ENCODE peak calls at places on chromosome 9, in seven cellular contexts. K is CD4-positive, alpha-beta T cell; E is endothelial cell; Y is glutamatergic neuron; H is PC-3; S is osteocyte; U is CD8-positive, alpha-beta T cell. M is an unnamed sample.

GRCh38 chr9:88536951-88537742 is 2.2 kb downstream of the NXNL2 start:
- DNase-seq in K (no peak), E (no peak), Y (no peak), H (no peak), S (no peak), U (no peak), M (no peak)

GRCh38 chr9:99809586-99810357 is 11.9 kb upstream of the NR4A3 start:
- DNase-seq in K (no peak), E (no peak), Y (no peak), H (peak), S (no peak), U (no peak), M (no peak)

GRCh38 chr9:95065224-95065623 is 252.3 kb downstream of the FANCC start:
- DNase-seq in K (no peak), E (no peak), Y (no peak), H (no peak), S (peak), U (no peak), M (no peak)

GRCh38 chr9:130835441-130836298 is 616 bp downstream of the ABL1 start:
- DNase-seq in K (peak), E (peak), Y (peak), H (no peak), S (no peak), U (peak), M (peak)

GRCh38 chr9:119284118-119284517 is 85.1 kb downstream of the BRINP1 start:
- DNase-seq in K (no peak), E (peak), Y (peak), H (no peak), S (no peak), U (no peak), M (no peak)

GRCh38 chr9:100197553-100197952 is 98.5 kb downstream of the INVS start:
- DNase-seq in K (no peak), E (no peak), Y (no peak), H (no peak), S (no peak), U (no peak), M (no peak)

GRCh38 chr9:6355728-6356127 is 27.6 kb downstream of the TPD52L3 start:
- DNase-seq in K (no peak), E (no peak), Y (no peak), H (peak), S (no peak), U (no peak), M (no peak)

GRCh38 chr9:14052346-14052745 is 261.6 kb downstream of the NFIB start:
- DNase-seq in K (no peak), E (no peak), Y (no peak), H (no peak), S (no peak), U (no peak), M (no peak)

GRCh38 chr9:127463891-127464290 is 12.6 kb downstream of the LRSAM1 start:
- DNase-seq in K (no peak), E (no peak), Y (no peak), H (no peak), S (no peak), U (no peak), M (no peak)

GRCh38 chr9:35914307-35914807 is 5.1 kb downstream of the SPAAR start:
- DNase-seq in K (no peak), E (peak), Y (peak), H (no peak), S (no peak), U (no peak), M (no peak)

GRCh38 chr9:15249042-15249818 is 57.8 kb downstream of the TTC39B start:
- DNase-seq in K (no peak), E (peak), Y (no peak), H (no peak), S (no peak), U (no peak), M (no peak)

GRCh38 chr9:37027582-37028424 is 6.3 kb downstream of the PAX5 start:
- DNase-seq in K (peak), E (peak), Y (peak), H (peak), S (peak), U (peak), M (peak)

GRCh38 chr9:95264954-95265615 is 52.4 kb downstream of the FANCC start:
- DNase-seq in K (no peak), E (no peak), Y (no peak), H (peak), S (no peak), U (no peak), M (no peak)

GRCh38 chr9:127828262-127829031 is 25.8 kb downstream of the FPGS start:
- DNase-seq in K (no peak), E (peak), Y (peak), H (peak), S (no peak), U (no peak), M (no peak)

GRCh38 chr9:100689635-100690034 is 111.8 kb downstream of the CAVIN4 start:
- DNase-seq in K (no peak), E (no peak), Y (no peak), H (no peak), S (no peak), U (no peak), M (no peak)

GRCh38 chr9:92738661-92739081 is 26.0 kb downstream of the BICD2 start:
- DNase-seq in K (no peak), E (no peak), Y (no peak), H (no peak), S (no peak), U (no peak), M (no peak)

GRCh38 chr9:126326228-126327015 is at the start of gene MVB12B:
- DNase-seq in K (peak), E (peak), Y (peak), H (peak), S (no peak), U (peak), M (peak)

GRCh38 chr9:99966720-99967119 is 60.3 kb downstream of the STX17 start:
- DNase-seq in K (no peak), E (no peak), Y (no peak), H (peak), S (no peak), U (no peak), M (no peak)

GRCh38 chr9:684950-685340 is 156.6 kb upstream of the DMRT1 start:
- DNase-seq in K (no peak), E (no peak), Y (no peak), H (peak), S (no peak), U (no peak), M (no peak)

GRCh38 chr9:130137870-130138653 is 34.1 kb upstream of the NCS1 start:
- DNase-seq in K (no peak), E (no peak), Y (peak), H (no peak), S (no peak), U (no peak), M (no peak)

GRCh38 chr9:133054966-133055365 is 6.8 kb upstream of the CEL start:
- DNase-seq in K (no peak), E (no peak), Y (no peak), H (no peak), S (peak), U (no peak), M (no peak)

GRCh38 chr9:134338394-134339182 is 12.3 kb downstream of the RXRA start:
- DNase-seq in K (no peak), E (no peak), Y (no peak), H (no peak), S (no peak), U (no peak), M (no peak)

GRCh38 chr9:78097541-78097940 is 65.9 kb upstream of the GNAQ start:
- DNase-seq in K (no peak), E (no peak), Y (no peak), H (no peak), S (no peak), U (no peak), M (no peak)

GRCh38 chr9:34642679-34643078 is 3.8 kb upstream of the GALT start:
- DNase-seq in K (no peak), E (no peak), Y (no peak), H (no peak), S (no peak), U (no peak), M (no peak)

GRCh38 chr9:123929177-123929869 is 603 bp downstream of the DENND1A start:
- DNase-seq in K (peak), E (no peak), Y (no peak), H (no peak), S (no peak), U (no peak), M (peak)

GRCh38 chr9:89872913-89873707 is 268.3 kb downstream of the GADD45G start:
- DNase-seq in K (peak), E (no peak), Y (peak), H (no peak), S (peak), U (no peak), M (no peak)

GRCh38 chr9:127519301-127520166 is 68.2 kb downstream of the LRSAM1 start:
- DNase-seq in K (no peak), E (no peak), Y (no peak), H (peak), S (peak), U (no peak), M (peak)

GRCh38 chr9:108291586-108291932 is 564.2 kb downstream of the ACTL7B start:
- DNase-seq in K (no peak), E (no peak), Y (no peak), H (no peak), S (no peak), U (no peak), M (no peak)
- TF ChIP-seq CTCF in K (no peak), E (no peak), Y (no peak), H (no peak), S (no peak), U (no peak), M (no peak)

DNA sequence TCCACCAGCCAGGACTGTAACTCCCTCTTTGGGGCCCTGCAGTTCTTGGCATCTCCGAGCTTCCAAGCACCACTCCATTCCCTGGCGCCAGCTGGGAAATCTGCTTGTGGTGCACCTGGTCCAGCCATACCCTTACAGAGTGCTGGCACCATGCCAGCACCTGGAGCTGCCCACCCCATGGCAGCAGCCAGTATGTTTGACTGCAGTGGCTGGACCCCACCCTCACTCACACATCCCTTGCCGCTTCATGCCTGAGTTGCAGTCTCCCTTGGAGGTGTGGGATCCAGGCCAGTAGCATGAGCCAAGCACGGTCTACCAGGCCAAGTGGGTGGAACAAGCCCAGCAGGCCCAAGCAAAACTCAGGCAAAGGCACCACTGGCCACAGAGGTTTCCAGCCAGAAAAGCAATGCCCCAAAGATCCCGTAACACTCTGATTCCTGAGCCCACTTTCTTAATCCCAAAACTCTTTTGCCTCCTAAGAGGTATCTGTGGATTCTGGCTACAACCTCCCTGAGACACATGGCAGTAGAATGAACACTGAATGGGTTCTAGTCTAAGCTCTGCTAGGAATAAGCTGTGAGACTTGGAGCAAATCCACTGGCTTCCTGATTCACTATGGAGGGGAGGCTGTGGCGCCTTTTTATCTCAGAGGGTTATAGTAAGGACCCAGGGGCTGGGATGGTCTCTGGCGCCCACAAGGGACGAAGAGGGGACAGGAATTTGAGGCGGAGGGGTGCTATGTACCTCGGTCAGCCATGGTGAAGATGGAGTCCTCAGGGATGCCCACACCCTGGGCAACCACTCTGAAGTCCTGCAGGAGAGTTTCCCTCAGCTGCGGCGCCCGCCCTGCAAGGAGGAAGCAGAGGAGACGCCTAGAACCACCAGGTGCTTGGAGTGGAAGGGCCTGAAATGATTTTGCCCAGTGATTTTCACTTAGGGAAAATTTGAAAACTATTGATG is 5.6 kb downstream of the AMBP start:
- DNase-seq in K (no peak), E (no peak), Y (no peak), H (no peak), S (no peak), U (no peak), M (no peak)
- TF ChIP-seq CTCF in K (no peak), E (no peak), Y (no peak), H (no peak), S (no peak), U (no peak), M (no peak)

GRCh38 chr9:32351845-32352244 is 32.6 kb upstream of the ACO1 start:
- DNase-seq in K (no peak), E (no peak), Y (peak), H (peak), S (no peak), U (no peak), M (no peak)
- TF ChIP-seq CTCF in K (no peak), E (no peak), Y (no peak), H (peak), S (peak), U (no peak), M (no peak)

GRCh38 chr9:2413196-2413840 is 208.3 kb upstream of the VLDLR start:
- DNase-seq in K (no peak), E (no peak), Y (no peak), H (no peak), S (no peak), U (no peak), M (no peak)
- TF ChIP-seq CTCF in K (no peak), E (no peak), Y (no peak), H (no peak), S (no peak), U (no peak), M (no peak)

GRCh38 chr9:86396412-86396811 is 42.2 kb upstream of the TUT7 start:
- DNase-seq in K (no peak), E (no peak), Y (no peak), H (no peak), S (no peak), U (no peak), M (no peak)
- TF ChIP-seq CTCF in K (no peak), E (no peak), Y (no peak), H (no peak), S (no peak), U (no peak), M (no peak)

GRCh38 chr9:83218411-83219090 is 155.6 kb upstream of the RASEF start:
- DNase-seq in K (no peak), E (no peak), Y (no peak), H (no peak), S (no peak), U (no peak), M (no peak)

GRCh38 chr9:83220737-83221136 is 157.8 kb upstream of the RASEF start:
- DNase-seq in K (no peak), E (no peak), Y (no peak), H (peak), S (no peak), U (no peak), M (no peak)

GRCh38 chr9:83219924-83220438 is 157.0 kb upstream of the RASEF start:
- DNase-seq in K (no peak), E (no peak), Y (no peak), H (no peak), S (no peak), U (no peak), M (no peak)

GRCh38 chr9:83219154-83219923 is 156.4 kb upstream of the RASEF start:
- DNase-seq in K (no peak), E (peak), Y (peak), H (peak), S (no peak), U (no peak), M (no peak)
- TF ChIP-seq CTCF in K (no peak), E (peak), Y (peak), H (peak), S (peak), U (no peak), M (no peak)

DNA sequence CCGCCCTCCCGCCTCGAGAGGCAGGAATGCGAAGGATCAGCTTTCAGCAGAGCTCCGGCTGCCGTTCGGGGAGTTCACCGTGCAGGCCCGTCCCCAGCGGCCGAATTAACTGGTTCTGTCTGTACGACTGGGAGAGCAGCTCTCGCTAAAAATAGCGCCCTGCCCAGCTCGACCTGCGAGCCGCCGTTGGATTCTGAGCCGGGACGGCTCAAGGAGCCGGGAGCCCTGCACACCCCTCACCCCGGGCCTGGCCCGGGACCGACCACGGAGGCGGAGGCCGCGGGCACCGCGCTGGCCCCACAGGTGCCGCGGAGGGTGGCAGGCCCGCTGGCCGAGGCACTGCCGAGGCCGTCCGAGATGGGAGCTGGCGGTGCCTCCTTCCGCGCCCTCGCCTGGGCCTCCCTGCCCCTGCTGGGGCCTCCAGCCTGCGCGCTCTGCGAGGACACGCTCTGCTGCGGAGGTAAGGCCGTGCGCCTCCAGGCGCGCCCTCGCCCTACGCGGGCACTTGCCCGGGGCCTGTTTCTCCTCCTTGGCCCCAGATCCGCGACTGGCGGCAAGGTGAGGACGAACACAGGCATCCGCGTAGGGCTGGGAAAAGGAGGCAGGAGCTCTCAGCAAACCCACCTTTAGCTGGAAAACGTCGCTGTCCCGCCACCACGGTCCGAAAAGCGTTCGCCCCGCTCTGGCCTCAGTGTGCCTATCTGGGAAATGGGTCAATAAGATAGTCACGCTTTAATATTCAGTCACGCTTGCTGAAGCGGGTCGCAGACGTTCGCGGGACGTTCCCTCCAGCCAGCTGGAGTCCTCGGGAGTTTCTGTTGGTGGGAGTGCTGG is 53.0 kb upstream of the DAB2IP start:
- DNase-seq in K (no peak), E (peak), Y (peak), H (peak), S (peak), U (no peak), M (no peak)
- TF ChIP-seq CTCF in K (no peak), E (no peak), Y (no peak), H (no peak), S (peak), U (no peak), M (no peak)

DNA sequence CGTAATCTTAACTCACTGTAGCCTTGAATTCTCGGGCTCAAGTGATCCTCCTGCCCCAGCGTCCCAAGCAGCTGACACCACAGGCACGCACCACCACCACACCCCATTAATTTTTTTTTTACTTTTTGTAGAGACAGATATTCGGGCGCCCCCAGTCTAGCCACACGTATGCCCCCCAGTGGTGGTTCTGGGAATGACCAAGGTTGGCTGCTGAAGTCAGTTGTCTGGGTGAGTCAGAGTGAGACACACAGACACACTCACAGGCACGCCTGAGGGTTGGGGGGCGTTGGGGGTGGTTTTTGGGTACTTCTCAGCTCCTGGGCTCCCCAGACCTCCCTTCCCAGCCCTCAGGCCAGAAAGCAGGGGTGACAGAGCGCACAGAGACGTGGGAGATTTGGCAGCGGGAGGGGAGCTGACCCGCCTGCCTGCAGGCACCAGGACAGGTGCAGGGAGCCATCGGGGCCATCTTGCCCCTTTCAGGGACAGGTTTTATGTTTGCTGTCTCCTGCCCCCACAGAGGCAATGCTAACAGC is 4.2 kb upstream of the ENTPD8 start:
- DNase-seq in K (peak), E (peak), Y (peak), H (peak), S (no peak), U (peak), M (peak)
- TF ChIP-seq CTCF in K (peak), E (peak), Y (peak), H (peak), S (peak), U (peak), M (peak)

DNA sequence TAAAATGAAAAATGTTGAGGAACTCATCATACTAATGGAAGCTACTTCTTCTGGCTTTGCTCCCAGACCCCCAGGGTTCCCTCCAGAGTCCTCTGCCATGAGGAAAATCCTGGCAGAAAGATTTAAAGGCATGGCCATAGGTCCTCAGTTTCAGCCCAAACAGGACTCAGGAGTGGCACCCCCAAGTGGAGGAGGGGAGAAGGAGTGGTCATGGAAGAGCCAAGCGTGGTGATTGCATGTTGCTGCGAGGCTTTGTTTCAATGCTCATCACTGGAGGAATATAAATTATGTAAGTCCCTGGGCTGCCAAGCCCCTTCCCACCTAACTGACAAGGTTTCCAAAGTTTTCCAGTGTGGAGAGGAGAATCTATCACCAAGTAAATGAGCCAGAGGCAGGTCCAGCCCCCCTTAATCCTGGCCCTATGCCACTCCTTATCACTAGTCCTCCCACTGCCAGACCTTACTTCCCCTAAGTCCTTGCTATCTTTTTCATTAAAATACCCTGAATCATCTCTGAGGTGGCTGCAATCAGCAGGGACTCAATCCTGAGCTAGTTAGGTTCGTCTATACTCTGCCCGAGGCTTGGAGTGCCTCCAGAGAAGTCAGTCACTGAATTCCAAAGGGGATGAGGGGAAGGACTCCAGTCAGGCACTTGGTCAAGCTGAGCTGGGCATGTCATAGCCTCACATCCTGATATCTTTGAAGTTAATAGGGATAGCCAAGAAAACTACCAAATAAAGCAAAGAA is 70.7 kb upstream of the TAF1L start:
- DNase-seq in K (no peak), E (no peak), Y (no peak), H (peak), S (no peak), U (no peak), M (no peak)
- TF ChIP-seq CTCF in K (no peak), E (no peak), Y (no peak), H (no peak), S (no peak), U (no peak), M (no peak)